ENCODE peak calls at places on chromosomes 1 and 21, in six cellular contexts. H is neuronal stem cell, S is Peyer's patch, A is A549, M is left lung, C is body of pancreas. W is an unnamed sample. For H3K4me1, the result is how much of the 10 kb centered on the place peaks cover.

GRCh38 chr1:243844186-243844585 is 5.9 kb downstream of the AKT3 start:
- DNase-seq in M (no peak), A (no peak), H (no peak), C (no peak), S (no peak), W (no peak)

GRCh38 chr1:205226868-205227583 is 720 bp upstream of the TMCC2 start:
- DNase-seq in H (no peak), C (no peak), A (peak), S (no peak), M (no peak), W (peak)

GRCh38 chr1:33261344-33261743 is 5.1 kb downstream of the ZNF362 start:
- DNase-seq in H (no peak), S (no peak), A (no peak), C (no peak), M (no peak), W (no peak)

GRCh38 chr21:21184771-21185528 is 186.7 kb downstream of the NCAM2 start:
- DNase-seq in S (no peak), M (no peak), H (no peak), C (no peak), A (no peak), W (no peak)

GRCh38 chr1:225843426-225843795 is 33.5 kb downstream of the EPHX1 start:
- DNase-seq in C (no peak), H (no peak), M (no peak), A (no peak), S (no peak), W (no peak)

GRCh38 chr1:229447809-229448252 is 13.9 kb upstream of the ACTA1 start:
- DNase-seq in H (no peak), C (no peak), S (no peak), M (no peak), A (no peak), W (no peak)

GRCh38 chr1:7784492-7785071 is 491 bp downstream of the PER3 start:
- DNase-seq in A (no peak), C (peak), H (no peak), S (peak), M (peak), W (peak)

GRCh38 chr1:230752407-230752806 is 5.2 kb downstream of the CAPN9 start:
- DNase-seq in H (no peak), C (peak), S (peak), M (peak), A (no peak), W (peak)

GRCh38 chr1:235430991-235431390 is 63.8 kb downstream of the TBCE start:
- DNase-seq in C (no peak), M (no peak), H (no peak), A (no peak), S (no peak), W (no peak)

GRCh38 chr1:248926401-248927182 is 20.6 kb downstream of the PGBD2 start:
- DNase-seq in H (no peak), A (no peak), S (no peak), M (no peak), C (no peak), W (no peak)

GRCh38 chr1:67850151-67850551 is 16.9 kb upstream of the GNG12 start:
- DNase-seq in M (no peak), A (peak), S (no peak), H (no peak), C (peak), W (no peak)

GRCh38 chr1:46333300-46334029 is 7.1 kb upstream of the NSUN4 start:
- DNase-seq in C (peak), S (no peak), A (peak), H (no peak), M (no peak), W (peak)

GRCh38 chr1:41533016-41533730 is 48.7 kb upstream of the EDN2 start:
- DNase-seq in M (peak), C (no peak), S (no peak), H (no peak), A (no peak), W (no peak)

GRCh38 chr1:67948155-67949075 is 102.0 kb downstream of the DIRAS3 start:
- DNase-seq in C (no peak), H (no peak), S (no peak), M (no peak), A (peak), W (no peak)

GRCh38 chr1:190338829-190339228 is 138.8 kb downstream of the BRINP3 start:
- DNase-seq in C (no peak), M (no peak), S (no peak), A (no peak), H (no peak), W (no peak)

GRCh38 chr1:97160796-97161195 is 439.2 kb downstream of the PTBP2 start:
- DNase-seq in C (no peak), A (no peak), M (no peak), H (no peak), S (no peak), W (no peak)

GRCh38 chr1:5632226-5632625 is 360.0 kb downstream of the NPHP4 start:
- DNase-seq in A (no peak), S (no peak), H (no peak), M (no peak), C (no peak), W (no peak)

GRCh38 chr21:45470087-45470515 is 65.1 kb downstream of the COL18A1 start:
- DNase-seq in H (no peak), A (no peak), M (no peak), S (no peak), C (no peak), W (no peak)

GRCh38 chr1:157240495-157241184 is 102.4 kb upstream of the ETV3 start:
- DNase-seq in M (peak), C (peak), H (no peak), S (peak), A (peak), W (peak)

GRCh38 chr1:117067528-117068370 is 7.6 kb downstream of the TTF2 start:
- DNase-seq in M (peak), H (peak), S (no peak), A (peak), C (peak), W (peak)

GRCh38 chr1:111990026-111990877 is 784 bp upstream of the KCND3 start:
- DNase-seq in H (peak), A (no peak), S (peak), M (no peak), C (peak), W (no peak)

DNA sequence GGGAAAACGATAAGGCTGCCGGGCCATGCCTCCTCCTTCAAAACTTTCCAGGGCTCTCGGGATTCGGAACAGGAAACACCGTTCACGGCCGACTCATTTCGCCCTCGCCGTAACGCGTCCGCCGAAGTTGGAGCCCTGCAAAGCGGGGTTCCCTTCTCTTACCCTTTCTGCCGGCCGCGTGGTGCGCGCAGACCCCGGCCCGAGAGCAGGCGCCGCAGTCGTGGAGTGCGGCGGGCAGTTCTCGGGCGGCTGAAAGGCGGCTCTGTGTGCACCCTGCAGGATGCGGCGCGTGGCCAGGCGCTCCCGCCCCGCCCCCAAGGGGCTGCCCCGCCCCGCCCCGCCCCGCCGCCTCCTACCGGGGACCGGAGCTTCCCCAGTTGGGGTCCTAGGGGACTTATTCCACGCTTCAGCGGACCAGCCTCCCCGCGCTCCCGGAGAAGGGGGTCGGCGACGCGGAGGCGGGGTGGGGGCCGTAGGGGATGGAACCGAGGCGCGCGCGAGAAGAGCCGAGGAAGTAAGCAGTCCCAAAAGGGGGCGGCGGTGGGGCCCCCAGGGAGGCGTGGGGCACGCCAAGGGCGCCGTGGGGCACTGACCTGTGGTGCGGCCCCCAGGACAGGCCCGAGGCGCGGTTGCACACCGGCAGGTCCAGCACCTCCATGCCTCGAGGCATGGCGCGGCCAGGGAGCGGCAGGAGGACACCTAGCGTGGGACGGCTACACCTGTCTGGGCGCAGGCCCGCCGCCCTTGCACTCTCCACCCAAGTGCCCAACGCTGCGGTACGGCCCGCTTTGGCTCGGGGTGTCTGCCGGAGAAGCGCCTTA is at the start of gene MCOLN2:
- DNase-seq in H (peak), M (peak), A (peak), S (peak), C (peak), W (peak)
- H3K27ac ChIP-seq in H (no peak), M (no peak), A (peak), S (peak), C (no peak), W (peak)

GRCh38 chr1:109370712-109371270 is 26.9 kb downstream of the SORT1 start:
- DNase-seq in M (no peak), H (no peak), S (no peak), C (peak), A (no peak), W (no peak)
- H3K4me1 ChIP-seq in M (half or more), H (under half), S (under half), C (under half), A (under half), W (under half)

GRCh38 chr1:19514391-19514831 is 29.1 kb upstream of the CAPZB start:
- DNase-seq in S (no peak), H (no peak), A (no peak), M (no peak), C (peak), W (no peak)
- H3K27ac ChIP-seq in S (peak), H (no peak), A (no peak), M (no peak), C (no peak), W (peak)

DNA sequence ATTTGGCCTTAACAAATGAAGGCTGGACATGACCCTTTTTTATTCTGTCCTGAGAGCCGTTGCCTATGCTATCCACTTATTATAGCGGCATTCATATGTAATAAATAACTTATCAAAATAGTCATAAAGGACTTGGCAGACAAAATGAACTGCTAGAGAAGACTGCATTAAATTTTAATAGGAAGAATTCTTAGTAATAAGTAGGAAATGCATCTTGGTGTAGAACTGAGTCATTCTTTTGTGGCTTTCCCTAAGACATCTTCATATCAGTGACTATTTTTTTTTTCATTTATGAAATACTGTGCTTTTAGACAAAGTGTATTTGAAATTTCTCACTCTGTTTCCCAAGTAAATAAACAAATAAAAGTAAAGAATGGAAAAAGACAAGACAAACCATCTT is 45.6 kb downstream of the PBX1 start:
- DNase-seq in C (no peak), S (no peak), M (no peak), H (no peak), A (no peak), W (no peak)
- H3K4me1 ChIP-seq in C (half or more), S (under half), M (under half), H (under half), A (half or more), W (under half)

DNA sequence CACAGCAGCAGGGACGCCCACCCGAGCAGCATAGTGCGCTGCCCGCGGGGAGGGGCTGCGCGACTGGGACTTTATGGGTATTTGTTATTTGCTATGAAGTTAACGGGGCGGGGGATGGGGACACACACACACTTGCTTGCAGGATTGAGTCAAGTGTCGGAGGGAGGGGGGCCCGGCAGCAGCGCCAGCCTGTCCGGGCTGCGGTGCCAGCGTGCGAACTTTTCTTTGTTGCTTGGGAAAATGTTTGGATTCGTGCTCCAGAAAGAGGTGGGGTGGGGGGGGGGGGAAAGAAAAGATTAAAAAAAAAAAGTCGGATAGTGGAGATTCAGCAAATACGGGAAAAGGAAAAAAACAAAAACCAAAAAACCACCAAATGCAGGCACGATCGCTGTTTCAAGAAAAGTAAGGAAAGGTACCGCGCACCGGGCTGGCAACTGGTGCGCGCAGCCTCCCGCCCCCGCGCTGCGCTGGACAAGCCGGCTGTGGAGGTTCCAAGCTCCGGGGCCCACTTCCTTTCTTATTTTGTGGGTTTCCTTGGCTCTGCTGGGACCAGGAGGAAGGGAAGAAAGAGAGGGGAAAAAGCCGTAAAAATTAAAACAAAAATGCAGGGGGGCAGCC is 419 bp downstream of the ADAMTS5 start:
- DNase-seq in C (no peak), M (no peak), A (no peak), H (no peak), S (no peak), W (no peak)
- H3K27ac ChIP-seq in C (no peak), M (peak), A (no peak), H (no peak), S (peak), W (no peak)

GRCh38 chr1:27473755-27474154 is 16.2 kb downstream of the WASF2 start:
- DNase-seq in M (no peak), S (no peak), H (no peak), A (no peak), C (no peak), W (no peak)
- H3K4me1 ChIP-seq in M (half or more), S (under half), H (under half), A (under half), C (under half), W (under half)

W was measured in small intestine.